ENCODE peak calls at places on chromosome 21, in six cellular contexts. K, C, L, I, B and A are unnamed samples.

GRCh38 chr21:37041706-37042271 is 31.1 kb downstream of the PIGP start:
- DNase-seq in B (no peak), K (no peak), I (no peak), C (no peak), L (no peak), A (no peak)

GRCh38 chr21:46118305-46118870 is 20.5 kb downstream of the COL6A2 start:
- DNase-seq in C (peak), I (no peak), B (peak), K (no peak), L (peak), A (peak)

GRCh38 chr21:15514073-15514946 is 215.5 kb upstream of the USP25 start:
- DNase-seq in K (no peak), L (no peak), C (peak), I (no peak), B (no peak), A (no peak)

GRCh38 chr21:42845296-42845965 is 33.9 kb downstream of the WDR4 start:
- DNase-seq in C (peak), B (no peak), K (no peak), L (peak), I (no peak), A (no peak)

GRCh38 chr21:30101967-30102366 is 64.6 kb downstream of the CLDN17 start:
- DNase-seq in C (no peak), B (no peak), L (no peak), K (no peak), I (no peak), A (no peak)

GRCh38 chr21:10418649-10419048 is 102.7 kb upstream of the TPTE start:
- DNase-seq in C (no peak), I (no peak), K (no peak), L (no peak), B (no peak), A (no peak)

GRCh38 chr21:34074283-34075098 is 1.1 kb downstream of the MRPS6 start:
- DNase-seq in B (no peak), C (no peak), L (no peak), I (no peak), K (no peak), A (no peak)

GRCh38 chr21:39518055-39518844 is 66.5 kb downstream of the SH3BGR start:
- DNase-seq in B (peak), K (no peak), I (no peak), L (peak), C (no peak), A (no peak)

GRCh38 chr21:37208056-37208705 is 59.0 kb downstream of the VPS26C start:
- DNase-seq in I (no peak), L (peak), B (no peak), K (peak), C (no peak), A (peak)

GRCh38 chr21:46480466-46480865 is 21.8 kb downstream of the DIP2A start:
- DNase-seq in K (no peak), I (no peak), C (no peak), B (no peak), L (no peak), A (no peak)

GRCh38 chr21:14116080-14116481 is 94.7 kb downstream of the LIPI start:
- DNase-seq in L (no peak), I (no peak), K (no peak), C (no peak), B (no peak), A (no peak)

GRCh38 chr21:33587792-33588484 is 546 bp downstream of the DONSON start:
- DNase-seq in I (no peak), K (no peak), C (peak), L (peak), B (peak), A (no peak)

GRCh38 chr21:16046625-16047340 is 317.0 kb downstream of the USP25 start:
- DNase-seq in L (no peak), B (peak), I (no peak), K (no peak), C (no peak), A (no peak)

GRCh38 chr21:44592446-44593365 is at the start of gene KRTAP10-6:
- DNase-seq in B (no peak), C (no peak), I (no peak), L (no peak), K (no peak), A (peak)

GRCh38 chr21:36888466-36888865 is 78.0 kb downstream of the HLCS start:
- DNase-seq in B (no peak), I (no peak), C (no peak), K (no peak), L (no peak), A (no peak)

GRCh38 chr21:34229361-34229760 is 134.4 kb upstream of the KCNE2 start:
- DNase-seq in L (no peak), K (no peak), B (no peak), I (no peak), C (no peak), A (no peak)

GRCh38 chr21:14453339-14453738 is 70.4 kb upstream of the HSPA13 start:
- DNase-seq in I (no peak), L (no peak), B (no peak), K (no peak), C (no peak), A (no peak)

GRCh38 chr21:30733026-30733425 is 14.0 kb downstream of the KRTAP21-2 start:
- DNase-seq in B (no peak), L (no peak), K (no peak), I (no peak), C (no peak), A (no peak)

GRCh38 chr21:39952265-39952664 is 85.0 kb downstream of the PCP4 start:
- DNase-seq in C (no peak), B (no peak), I (no peak), L (no peak), K (no peak), A (no peak)

GRCh38 chr21:25561668-25562641 is 45.3 kb downstream of the MRPL39 start:
- DNase-seq in K (no peak), C (peak), I (no peak), B (peak), L (peak), A (peak)
- TF ChIP-seq CTCF in K (peak), C (no peak), I (peak), B (peak), L (no peak), A (peak)

GRCh38 chr21:21003701-21004100 is 5.5 kb downstream of the NCAM2 start:
- DNase-seq in I (no peak), C (no peak), B (peak), L (no peak), K (no peak), A (no peak)
- TF ChIP-seq CTCF in I (peak), C (no peak), B (peak), L (peak), K (no peak), A (peak)

GRCh38 chr21:41375875-41376274 is 14.0 kb downstream of the MX2 start:
- DNase-seq in B (no peak), L (no peak), I (no peak), C (no peak), K (no peak), A (no peak)

GRCh38 chr21:41379901-41380300 is 18.1 kb downstream of the MX2 start:
- DNase-seq in L (no peak), K (no peak), I (no peak), B (no peak), C (no peak), A (no peak)

GRCh38 chr21:41377715-41378114 is 15.9 kb downstream of the MX2 start:
- DNase-seq in L (no peak), C (no peak), K (no peak), B (no peak), I (no peak), A (no peak)

GRCh38 chr21:41381731-41382130 is 19.9 kb downstream of the MX2 start:
- DNase-seq in I (no peak), C (no peak), L (no peak), K (no peak), B (no peak), A (no peak)

GRCh38 chr21:41378849-41379248 is 17.0 kb downstream of the MX2 start:
- DNase-seq in K (no peak), B (no peak), I (no peak), L (no peak), C (no peak), A (no peak)
- TF ChIP-seq CTCF in K (no peak), B (no peak), I (no peak), L (no peak), C (no peak), A (no peak)

GRCh38 chr21:32132911-32133310 is 145.9 kb downstream of the MIS18A start:
- DNase-seq in C (no peak), L (no peak), K (no peak), I (no peak), B (no peak), A (no peak)

GRCh38 chr21:32131960-32132359 is 146.9 kb downstream of the MIS18A start:
- DNase-seq in B (peak), L (no peak), I (no peak), K (no peak), C (no peak), A (no peak)

GRCh38 chr21:32130031-32130891 is 148.6 kb downstream of the MIS18A start:
- DNase-seq in B (no peak), L (no peak), I (no peak), K (no peak), C (no peak), A (no peak)

GRCh38 chr21:32131164-32131563 is 147.7 kb downstream of the MIS18A start:
- DNase-seq in L (no peak), B (no peak), C (no peak), I (no peak), K (no peak), A (no peak)

DNA sequence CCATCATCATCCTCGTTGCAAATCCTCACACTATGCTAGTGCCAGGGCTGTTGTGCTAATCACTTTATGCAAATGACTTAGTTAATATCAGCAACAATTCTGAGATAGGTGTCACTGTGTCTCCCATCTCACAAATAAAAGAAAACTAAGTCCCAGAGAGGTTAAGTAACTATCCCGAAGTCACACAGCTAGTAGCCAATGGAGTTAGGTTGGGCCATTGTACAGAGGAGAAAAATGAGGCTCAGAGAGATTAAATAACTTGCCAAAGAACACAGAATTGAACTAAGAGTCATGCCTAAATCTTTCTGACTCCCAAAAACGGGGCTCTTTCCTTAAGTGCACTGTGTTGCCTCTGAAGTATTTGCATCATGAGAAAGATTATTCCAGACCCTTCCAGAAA is 146.4 kb downstream of the MIS18A start:
- DNase-seq in C (no peak), L (no peak), I (no peak), B (no peak), K (no peak), A (no peak)
- TF ChIP-seq CTCF in C (no peak), L (no peak), I (no peak), B (no peak), K (no peak), A (no peak)

DNA sequence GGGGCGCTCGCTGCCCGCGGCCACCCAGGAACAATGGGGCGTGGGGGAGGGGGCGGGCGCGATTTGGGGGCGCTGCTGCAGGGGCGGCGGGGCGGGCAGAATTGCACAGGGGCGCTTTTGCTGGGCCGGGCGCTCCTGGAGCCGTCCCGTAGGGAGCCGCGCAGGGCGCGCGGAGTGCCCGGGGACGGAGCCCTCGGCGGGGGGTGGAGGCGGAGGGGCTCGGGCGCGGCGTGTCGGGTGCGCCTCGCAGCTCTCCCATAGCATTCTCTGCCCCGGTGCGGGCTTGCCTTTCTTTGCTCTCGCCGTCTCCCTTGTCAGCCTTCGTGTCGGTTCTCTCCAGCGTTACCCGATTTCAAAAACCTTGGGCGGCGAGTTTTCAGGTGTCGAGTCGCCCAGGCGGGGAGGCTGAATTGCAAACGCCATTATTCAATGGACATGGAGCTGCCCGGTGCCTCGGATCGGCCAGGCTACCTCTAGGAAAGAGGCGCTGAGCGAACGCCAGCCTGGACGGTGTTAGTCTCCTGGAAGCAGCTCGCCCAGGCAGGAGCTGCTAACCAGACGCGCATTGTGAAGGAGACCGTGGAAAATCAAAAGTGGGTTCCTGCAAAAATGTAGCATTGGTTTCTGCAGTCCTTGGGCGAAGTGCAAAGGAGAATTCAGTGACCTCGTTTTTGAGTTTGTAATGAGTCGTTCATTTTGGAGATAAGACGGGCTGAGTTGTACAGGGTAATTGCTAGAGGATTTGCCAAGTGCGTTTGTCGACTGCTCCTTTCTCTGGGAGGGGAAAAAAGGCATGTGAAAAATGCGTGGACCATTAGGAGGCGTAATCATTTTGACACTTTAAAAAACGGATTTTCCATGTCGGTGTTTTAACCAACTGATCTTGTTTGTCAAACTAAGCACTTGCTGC is 626 bp downstream of the CXADR start:
- DNase-seq in I (no peak), B (peak), C (peak), L (no peak), K (no peak), A (no peak)
- TF ChIP-seq CTCF in I (no peak), B (no peak), C (no peak), L (no peak), K (no peak), A (no peak)

DNA sequence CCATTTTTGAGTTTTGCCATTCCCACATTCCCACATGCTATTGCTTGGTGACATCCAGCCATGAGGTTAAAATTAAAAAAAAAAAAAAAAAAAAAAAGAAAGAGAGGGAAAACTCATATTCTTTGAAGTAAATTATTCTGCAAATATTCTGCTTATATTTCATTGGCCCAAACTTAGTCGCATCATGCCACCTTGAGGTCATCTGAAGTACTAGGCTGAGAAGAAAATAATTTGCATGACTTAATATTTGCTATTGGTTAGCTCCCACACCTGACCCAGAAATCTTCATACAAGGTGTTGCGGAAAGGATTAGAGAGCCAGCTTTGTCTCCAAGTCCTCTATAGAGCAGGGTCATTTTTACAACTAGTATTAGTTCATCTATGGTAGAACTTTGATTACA is 2206.0 kb downstream of the MRPL39 start:
- DNase-seq in C (no peak), B (peak), K (no peak), I (no peak), L (no peak), A (no peak)
- TF ChIP-seq CTCF in C (no peak), B (no peak), K (no peak), I (no peak), L (peak), A (no peak)